ENCODE peak calls at places on chromosome X, in ten cellular contexts. R, M, I, W, Z, D, N, E, A and H are unnamed samples.

GRCh38 chrX:10239611-10240064 is 82.9 kb downstream of the CLCN4 start:
- DNase-seq in R (no peak), M (no peak), I (no peak), W (peak; percentile 12), Z (no peak), D (no peak), N (peak; percentile 76), E (no peak), A (no peak), H (peak; percentile 32)

GRCh38 chrX:131801911-131802310 is 221.2 kb upstream of the STK26 start:
- DNase-seq in R (no peak), M (no peak), I (no peak), W (no peak), Z (no peak), D (no peak), N (no peak), E (no peak), A (no peak), H (no peak)

GRCh38 chrX:12065251-12065650 is 73.0 kb upstream of the FRMPD4 start:
- DNase-seq in R (no peak), M (no peak), I (no peak), W (peak; percentile 25), Z (peak; percentile 63), D (no peak), N (no peak), E (no peak), A (no peak), H (no peak)

GRCh38 chrX:68685722-68686683 is 38.5 kb downstream of the STARD8 start:
- DNase-seq in R (peak; percentile 60), M (no peak), I (no peak), W (peak; percentile 50), Z (peak; percentile 50), D (peak; percentile 14), N (peak; percentile 73), E (no peak), A (no peak), H (peak; percentile 49)

GRCh38 chrX:33735182-33735581 is 396.9 kb downstream of the FAM47A start:
- DNase-seq in R (no peak), M (no peak), I (no peak), W (no peak), Z (no peak), D (no peak), N (no peak), E (no peak), A (no peak), H (no peak)

GRCh38 chrX:12972239-12972638 is 2.7 kb upstream of the TMSB4X start:
- DNase-seq in R (no peak), M (no peak), I (no peak), W (no peak), Z (no peak), D (no peak), N (no peak), E (no peak), A (no peak), H (no peak)

GRCh38 chrX:39982927-39983326 is 114.8 kb downstream of the BCOR start:
- DNase-seq in R (no peak), M (no peak), I (no peak), W (no peak), Z (no peak), D (no peak), N (no peak), E (no peak), A (peak; percentile 7), H (no peak)

GRCh38 chrX:261858-262390 is 19.3 kb upstream of the PLCXD1 start:
- DNase-seq in R (no peak), M (no peak), I (no peak), W (no peak), Z (no peak), D (no peak), N (peak; percentile 20), E (no peak), A (no peak), H (no peak)

GRCh38 chrX:38816158-38816557 is 14.9 kb downstream of the MID1IP1 start:
- DNase-seq in R (no peak), M (peak; percentile 4), I (no peak), W (no peak), Z (no peak), D (peak; percentile 41), N (no peak), E (no peak), A (peak; percentile 0), H (no peak)

GRCh38 chrX:140817943-140818342 is 108.4 kb downstream of the LINC00632 start:
- DNase-seq in R (no peak), M (no peak), I (no peak), W (peak; percentile 30), Z (peak; percentile 33), D (no peak), N (no peak), E (no peak), A (no peak), H (no peak)

GRCh38 chrX:13994681-13995080 is 35.0 kb downstream of the GEMIN8 start:
- DNase-seq in R (no peak), M (no peak), I (no peak), W (no peak), Z (no peak), D (no peak), N (no peak), E (no peak), A (no peak), H (no peak)

GRCh38 chrX:118216488-118216887 is 99.9 kb upstream of the KLHL13 start:
- DNase-seq in R (no peak), M (no peak), I (no peak), W (no peak), Z (no peak), D (no peak), N (no peak), E (no peak), A (no peak), H (no peak)

GRCh38 chrX:153928846-153929245 is 2.8 kb upstream of the ARHGAP4 start:
- DNase-seq in R (no peak), M (no peak), I (no peak), W (no peak), Z (no peak), D (no peak), N (no peak), E (no peak), A (no peak), H (no peak)

GRCh38 chrX:153931151-153931550 is 3.7 kb downstream of the NAA10 start:
- DNase-seq in R (no peak), M (no peak), I (no peak), W (no peak), Z (no peak), D (no peak), N (no peak), E (no peak), A (no peak), H (no peak)

GRCh38 chrX:153930011-153930910 is 4.2 kb upstream of the ARHGAP4 start:
- DNase-seq in R (no peak), M (no peak), I (no peak), W (no peak), Z (no peak), D (no peak), N (no peak), E (no peak), A (no peak), H (no peak)

GRCh38 chrX:153927936-153928760 is 2.1 kb upstream of the ARHGAP4 start:
- DNase-seq in R (peak; percentile 94), M (peak; percentile 97), I (peak; percentile 96), W (peak; percentile 99), Z (peak; percentile 97), D (peak; percentile 97), N (peak; percentile 99), E (peak; percentile 92), A (peak; percentile 91), H (peak; percentile 94)

DNA sequence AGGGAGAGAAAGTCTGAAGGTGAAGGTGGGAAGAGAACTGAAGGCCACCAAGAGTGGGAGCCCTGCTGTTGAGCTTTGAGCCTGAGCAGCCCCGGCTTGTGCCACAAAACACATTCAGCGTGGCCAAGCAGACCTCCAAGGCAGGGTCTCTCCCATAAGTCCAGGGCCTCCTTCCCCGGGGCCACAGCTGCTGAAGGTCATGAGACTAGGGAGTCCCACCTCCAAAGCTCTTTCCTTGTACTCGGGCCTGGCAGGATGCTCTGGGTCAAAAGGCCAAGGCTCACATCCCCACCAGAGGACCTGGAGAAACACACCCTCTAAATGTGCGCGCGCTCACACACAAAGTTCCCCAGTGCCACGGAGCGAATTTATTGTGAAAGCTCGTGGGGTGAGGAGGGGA is 3.5 kb upstream of the ARHGAP4 start:
- DNase-seq in R (no peak), M (no peak), I (no peak), W (no peak), Z (no peak), D (no peak), N (no peak), E (no peak), A (no peak), H (no peak)
- H3K27ac ChIP-seq in R (peak overlapping the region; percentile 56), M (peak overlapping the region; percentile 10), I (no peak overlapping the region), W (peak overlapping the region; percentile 20), Z (no peak overlapping the region), D (no peak overlapping the region), N (no peak overlapping the region), E (peak overlapping the region; percentile 35), A (no peak overlapping the region), H (no peak overlapping the region)

GRCh38 chrX:57232658-57233360 is 53.7 kb upstream of the FAAH2 start:
- DNase-seq in R (no peak), M (no peak), I (no peak), W (no peak), Z (no peak), D (no peak), N (no peak), E (no peak), A (no peak), H (no peak)

GRCh38 chrX:57227691-57228090 is 58.8 kb upstream of the FAAH2 start:
- DNase-seq in R (no peak), M (no peak), I (no peak), W (no peak), Z (no peak), D (no peak), N (no peak), E (no peak), A (no peak), H (no peak)
- H3K27ac ChIP-seq in R (no peak overlapping the region), M (no peak overlapping the region), I (no peak overlapping the region), W (no peak overlapping the region), Z (no peak overlapping the region), D (no peak overlapping the region), N (no peak overlapping the region), E (no peak overlapping the region), A (no peak overlapping the region), H (no peak overlapping the region)

GRCh38 chrX:135651647-135652295 is 61.7 kb upstream of the CT45A1 start:
- DNase-seq in R (no peak), M (no peak), I (no peak), W (no peak), Z (no peak), D (no peak), N (no peak), E (no peak), A (no peak), H (no peak)
- H3K27ac ChIP-seq in R (no peak overlapping the region), M (no peak overlapping the region), I (no peak overlapping the region), W (no peak overlapping the region), Z (no peak overlapping the region), D (no peak overlapping the region), N (no peak overlapping the region), E (no peak overlapping the region), A (no peak overlapping the region), H (no peak overlapping the region)

GRCh38 chrX:80807606-80808159 is 2.0 kb downstream of the BRWD3 start:
- DNase-seq in R (no peak), M (no peak), I (no peak), W (peak; percentile 0), Z (no peak), D (no peak), N (no peak), E (peak; percentile 60), A (no peak), H (no peak)
- H3K27ac ChIP-seq in R (peak overlapping the region; percentile 87), M (peak overlapping the region; percentile 87), I (peak overlapping the region; percentile 84), W (peak overlapping the region; percentile 88), Z (no peak overlapping the region), D (peak overlapping the region; percentile 88), N (peak overlapping the region; percentile 71), E (peak overlapping the region; percentile 89), A (no peak overlapping the region), H (no peak overlapping the region)